ENCODE peak calls at places on chromosomes 4 and X, in five cellular contexts. C, A, N, G and Q are unnamed samples.

GRCh38 chr4:56626963-56627362 is 54.1 kb downstream of the HOPX start:
- DNase-seq in C (peak; percentile 37), G (no peak), N (peak; percentile 10), A (no peak), Q (no peak)

GRCh38 chrX:39645059-39645895 is 452.5 kb downstream of the BCOR start:
- DNase-seq in A (no peak), G (peak; percentile 59), C (no peak), N (no peak), Q (peak; percentile 70)

GRCh38 chr4:53043096-53043495 is 181.0 kb downstream of the RASL11B start:
- DNase-seq in N (no peak), A (no peak), C (no peak), G (no peak), Q (no peak)

GRCh38 chr4:9994246-9994847 is 26.9 kb downstream of the SLC2A9 start:
- DNase-seq in C (no peak), A (no peak), G (no peak), N (peak; percentile 74), Q (no peak)

GRCh38 chr4:5751073-5751917 is 40.3 kb downstream of the EVC start:
- DNase-seq in G (peak; percentile 81), N (no peak), C (no peak), A (no peak), Q (peak; percentile 45)

GRCh38 chrX:114162068-114162735 is 421.7 kb upstream of the HTR2C start:
- DNase-seq in G (no peak), A (no peak), N (peak; percentile 24), C (no peak), Q (no peak)

GRCh38 chr4:110164251-110164650 is 34.2 kb downstream of the ELOVL6 start:
- DNase-seq in N (no peak), C (peak; percentile 12), A (no peak), G (peak; percentile 74), Q (peak; percentile 56)

GRCh38 chr4:5893013-5893580 is at the start of gene CRMP1:
- DNase-seq in G (no peak), A (no peak), C (no peak), N (no peak), Q (no peak)

GRCh38 chr4:52841707-52842456 is 20.2 kb upstream of the RASL11B start:
- DNase-seq in A (no peak), C (no peak), G (peak; percentile 19), N (no peak), Q (peak; percentile 67)

GRCh38 chr4:82515705-82516104 is 46.1 kb downstream of the TMEM150C start:
- DNase-seq in A (no peak), N (no peak), G (peak; percentile 63), C (no peak), Q (peak; percentile 94)

GRCh38 chr4:21699437-21699836 is 249.1 kb downstream of the KCNIP4 start:
- DNase-seq in A (no peak), C (peak; percentile 8), G (no peak), N (no peak), Q (no peak)

GRCh38 chr4:3531306-3531886 is 826 bp downstream of the LRPAP1 start:
- DNase-seq in N (no peak), A (peak; percentile 25), G (no peak), C (peak; percentile 16), Q (no peak)

GRCh38 chr4:8260656-8261111 is 8.9 kb upstream of the HTRA3 start:
- DNase-seq in N (no peak), C (no peak), G (peak; percentile 96), A (no peak), Q (peak; percentile 76)

GRCh38 chr4:121728798-121729226 is 32.0 kb upstream of the ANXA5 start:
- DNase-seq in A (no peak), G (peak; percentile 89), N (no peak), C (no peak), Q (peak; percentile 90)

GRCh38 chr4:147094228-147094627 is 148.6 kb upstream of the TTC29 start:
- DNase-seq in N (no peak), C (peak; percentile 9), A (no peak), G (no peak), Q (no peak)

GRCh38 chrX:133640161-133641015 is 225.1 kb upstream of the GPC4 start:
- DNase-seq in A (no peak), C (no peak), N (no peak), G (no peak), Q (peak; percentile 50)

GRCh38 chrX:119624951-119625668 is 18.9 kb upstream of the NKRF start:
- DNase-seq in A (no peak), N (no peak), C (no peak), G (no peak), Q (no peak)

GRCh38 chr4:100657187-100657586 is 139.4 kb upstream of the EMCN start:
- DNase-seq in G (no peak), A (no peak), C (no peak), N (no peak), Q (peak; percentile 73)

GRCh38 chr4:4864940-4865704 is 5.7 kb downstream of the MSX1 start:
- DNase-seq in G (no peak), A (no peak), N (no peak), C (no peak), Q (no peak)

GRCh38 chr4:150316332-150317205 is 238.3 kb downstream of the DCLK2 start:
- DNase-seq in G (peak; percentile 31), N (no peak), C (no peak), A (no peak), Q (no peak)

GRCh38 chrX:31483336-31483735 is 411.5 kb upstream of the FTHL17 start:
- DNase-seq in N (no peak), G (peak; percentile 79), C (no peak), A (no peak), Q (peak; percentile 84)

GRCh38 chr4:20251796-20252655 is at the start of gene SLIT2:
- DNase-seq in C (peak; percentile 17), G (peak; percentile 68), A (no peak), N (peak; percentile 48), Q (peak; percentile 56)

GRCh38 chrX:108033890-108034289 is 11.0 kb upstream of the VSIG1 start:
- DNase-seq in C (no peak), G (no peak), N (no peak), A (no peak), Q (no peak)

GRCh38 chr4:3480528-3481112 is 17.5 kb downstream of the DOK7 start:
- DNase-seq in A (peak; percentile 66), N (peak; percentile 65), C (peak; percentile 75), G (peak; percentile 63), Q (peak; percentile 10)

GRCh38 chr4:28075557-28075956 is 1214.9 kb downstream of the STIM2 start:
- DNase-seq in A (no peak), N (no peak), G (peak; percentile 29), C (no peak), Q (no peak)

GRCh38 chr4:7811536-7812190 is 128.0 kb downstream of the AFAP1 start:
- DNase-seq in N (no peak), C (no peak), G (peak; percentile 95), A (no peak), Q (peak; percentile 46)

GRCh38 chr4:138509346-138509745 is 267.2 kb upstream of the SLC7A11 start:
- DNase-seq in N (no peak), A (no peak), G (no peak), C (no peak), Q (no peak)

GRCh38 chr4:53622739-53623151 is 31.5 kb upstream of the LNX1 start:
- DNase-seq in A (no peak), G (peak; percentile 89), N (no peak), C (no peak), Q (peak; percentile 47)

GRCh38 chr4:48546336-48546735 is 56.3 kb downstream of the ZAR1 start:
- DNase-seq in G (peak; percentile 52), N (peak; percentile 50), C (peak; percentile 44), A (peak; percentile 55), Q (peak; percentile 18)

GRCh38 chrX:40496728-40497127 is 84.0 kb upstream of the ATP6AP2 start:
- DNase-seq in A (no peak), G (peak; percentile 29), C (peak; percentile 2), N (peak; percentile 25), Q (peak; percentile 29)

GRCh38 chrX:17878028-17878670 is 17.1 kb upstream of the RAI2 start:
- DNase-seq in A (no peak), C (no peak), N (no peak), G (no peak), Q (no peak)

GRCh38 chrX:7059214-7059838 is 88.2 kb upstream of the STS start:
- DNase-seq in G (no peak), A (no peak), N (peak; percentile 86), C (no peak), Q (no peak)

GRCh38 chr4:85681194-85681803 is 206.3 kb downstream of the ARHGAP24 start:
- DNase-seq in G (peak; percentile 49), A (peak; percentile 66), N (peak; percentile 17), C (no peak), Q (peak; percentile 98)

GRCh38 chr4:38560763-38561558 is 103.0 kb upstream of the KLF3 start:
- DNase-seq in G (no peak), N (peak; percentile 74), A (no peak), C (no peak), Q (no peak)

GRCh38 chr4:94758141-94758699 is 465 bp downstream of the BMPR1B start:
- DNase-seq in G (no peak), C (no peak), A (no peak), N (no peak), Q (peak; percentile 12)

GRCh38 chrX:15158736-15159406 is 111.0 kb downstream of the ASB9 start:
- DNase-seq in G (no peak), C (no peak), A (no peak), N (peak; percentile 62), Q (no peak)